ENCODE peak calls at places on chromosomes 5 and 9, in seven cellular contexts. One of them, this sample, is unnamed.

GRCh38 chr9:134888603-134889195 is 8.1 kb downstream of the FCN2 start:
- DNase-seq in fibroblast of pulmonary artery: no peak
- DNase-seq in C1 segment of cervical spinal cord: no peak
- DNase-seq in stomach: peak; percentile 19
- DNase-seq in cardiac muscle cell: no peak
- DNase-seq in GM20000: no peak
- DNase-seq in activated naive CD8-positive, alpha-beta T cell treated with anti-CD3 and anti-CD28 coated beads, Interleukin-2, amount 50 U/mL, for 24 hours: no peak
- DNase-seq in this sample: no peak

GRCh38 chr5:115551415-115551814 is 6.8 kb upstream of the FEM1C start:
- DNase-seq in fibroblast of pulmonary artery: peak; percentile 60
- DNase-seq in C1 segment of cervical spinal cord: no peak
- DNase-seq in stomach: no peak
- DNase-seq in cardiac muscle cell: no peak
- DNase-seq in GM20000: peak; percentile 13
- DNase-seq in activated naive CD8-positive, alpha-beta T cell treated with anti-CD3 and anti-CD28 coated beads, Interleukin-2, amount 50 U/mL, for 24 hours: no peak
- DNase-seq in this sample: no peak

GRCh38 chr5:54073735-54074134 is 236.6 kb downstream of the ARL15 start:
- DNase-seq in fibroblast of pulmonary artery: no peak
- DNase-seq in C1 segment of cervical spinal cord: no peak
- DNase-seq in stomach: no peak
- DNase-seq in cardiac muscle cell: no peak
- DNase-seq in GM20000: no peak
- DNase-seq in activated naive CD8-positive, alpha-beta T cell treated with anti-CD3 and anti-CD28 coated beads, Interleukin-2, amount 50 U/mL, for 24 hours: no peak
- DNase-seq in this sample: no peak

GRCh38 chr5:172335721-172336120 is 52.2 kb upstream of the UBTD2 start:
- DNase-seq in fibroblast of pulmonary artery: no peak
- DNase-seq in C1 segment of cervical spinal cord: no peak
- DNase-seq in stomach: no peak
- DNase-seq in cardiac muscle cell: no peak
- DNase-seq in GM20000: no peak
- DNase-seq in activated naive CD8-positive, alpha-beta T cell treated with anti-CD3 and anti-CD28 coated beads, Interleukin-2, amount 50 U/mL, for 24 hours: no peak
- DNase-seq in this sample: no peak

GRCh38 chr9:69122391-69123141 is 51.5 kb upstream of the TJP2 start:
- DNase-seq in fibroblast of pulmonary artery: peak; percentile 88
- DNase-seq in C1 segment of cervical spinal cord: no peak
- DNase-seq in stomach: peak; percentile 47
- DNase-seq in cardiac muscle cell: peak; percentile 36
- DNase-seq in GM20000: no peak
- DNase-seq in activated naive CD8-positive, alpha-beta T cell treated with anti-CD3 and anti-CD28 coated beads, Interleukin-2, amount 50 U/mL, for 24 hours: no peak
- DNase-seq in this sample: no peak

GRCh38 chr9:126697350-126697749 is 83.6 kb downstream of the LMX1B start:
- DNase-seq in fibroblast of pulmonary artery: no peak
- DNase-seq in C1 segment of cervical spinal cord: no peak
- DNase-seq in stomach: no peak
- DNase-seq in cardiac muscle cell: no peak
- DNase-seq in GM20000: no peak
- DNase-seq in activated naive CD8-positive, alpha-beta T cell treated with anti-CD3 and anti-CD28 coated beads, Interleukin-2, amount 50 U/mL, for 24 hours: no peak
- DNase-seq in this sample: no peak

GRCh38 chr9:14080940-14081621 is 232.9 kb downstream of the NFIB start:
- DNase-seq in fibroblast of pulmonary artery: no peak
- DNase-seq in C1 segment of cervical spinal cord: no peak
- DNase-seq in stomach: no peak
- DNase-seq in cardiac muscle cell: no peak
- DNase-seq in GM20000: no peak
- DNase-seq in activated naive CD8-positive, alpha-beta T cell treated with anti-CD3 and anti-CD28 coated beads, Interleukin-2, amount 50 U/mL, for 24 hours: no peak
- DNase-seq in this sample: no peak

GRCh38 chr5:147876626-147877025 is 1.9 kb upstream of the SCGB3A2 start:
- DNase-seq in fibroblast of pulmonary artery: no peak
- DNase-seq in C1 segment of cervical spinal cord: no peak
- DNase-seq in stomach: no peak
- DNase-seq in cardiac muscle cell: no peak
- DNase-seq in GM20000: no peak
- DNase-seq in activated naive CD8-positive, alpha-beta T cell treated with anti-CD3 and anti-CD28 coated beads, Interleukin-2, amount 50 U/mL, for 24 hours: no peak
- DNase-seq in this sample: no peak

GRCh38 chr5:149708981-149709594 is 21.0 kb upstream of the PPARGC1B start:
- DNase-seq in fibroblast of pulmonary artery: no peak
- DNase-seq in C1 segment of cervical spinal cord: no peak
- DNase-seq in stomach: no peak
- DNase-seq in cardiac muscle cell: no peak
- DNase-seq in GM20000: no peak
- DNase-seq in activated naive CD8-positive, alpha-beta T cell treated with anti-CD3 and anti-CD28 coated beads, Interleukin-2, amount 50 U/mL, for 24 hours: no peak
- DNase-seq in this sample: no peak

GRCh38 chr9:90420211-90420610 is 222.4 kb downstream of the DIRAS2 start:
- DNase-seq in fibroblast of pulmonary artery: no peak
- DNase-seq in C1 segment of cervical spinal cord: no peak
- DNase-seq in stomach: no peak
- DNase-seq in cardiac muscle cell: no peak
- DNase-seq in GM20000: no peak
- DNase-seq in activated naive CD8-positive, alpha-beta T cell treated with anti-CD3 and anti-CD28 coated beads, Interleukin-2, amount 50 U/mL, for 24 hours: no peak
- DNase-seq in this sample: no peak

GRCh38 chr5:28344803-28345433 is 1306.5 kb upstream of the CDH9 start:
- DNase-seq in fibroblast of pulmonary artery: peak; percentile 62
- DNase-seq in C1 segment of cervical spinal cord: no peak
- DNase-seq in stomach: no peak
- DNase-seq in cardiac muscle cell: peak; percentile 78
- DNase-seq in GM20000: peak; percentile 9
- DNase-seq in activated naive CD8-positive, alpha-beta T cell treated with anti-CD3 and anti-CD28 coated beads, Interleukin-2, amount 50 U/mL, for 24 hours: no peak
- DNase-seq in this sample: no peak

GRCh38 chr9:113654605-113655193 is 191.2 kb downstream of the RGS3 start:
- DNase-seq in fibroblast of pulmonary artery: peak; percentile 85
- DNase-seq in C1 segment of cervical spinal cord: no peak
- DNase-seq in stomach: no peak
- DNase-seq in cardiac muscle cell: no peak
- DNase-seq in GM20000: no peak
- DNase-seq in activated naive CD8-positive, alpha-beta T cell treated with anti-CD3 and anti-CD28 coated beads, Interleukin-2, amount 50 U/mL, for 24 hours: no peak
- DNase-seq in this sample: no peak

GRCh38 chr5:167678457-167678856 is 613.0 kb upstream of the WWC1 start:
- DNase-seq in fibroblast of pulmonary artery: peak; percentile 12
- DNase-seq in C1 segment of cervical spinal cord: no peak
- DNase-seq in stomach: no peak
- DNase-seq in cardiac muscle cell: no peak
- DNase-seq in GM20000: no peak
- DNase-seq in activated naive CD8-positive, alpha-beta T cell treated with anti-CD3 and anti-CD28 coated beads, Interleukin-2, amount 50 U/mL, for 24 hours: no peak
- DNase-seq in this sample: no peak

GRCh38 chr5:156815988-156816599 is 34.0 kb upstream of the PPP1R2B start:
- DNase-seq in fibroblast of pulmonary artery: peak; percentile 26
- DNase-seq in C1 segment of cervical spinal cord: no peak
- DNase-seq in stomach: no peak
- DNase-seq in cardiac muscle cell: peak; percentile 36
- DNase-seq in GM20000: peak; percentile 53
- DNase-seq in activated naive CD8-positive, alpha-beta T cell treated with anti-CD3 and anti-CD28 coated beads, Interleukin-2, amount 50 U/mL, for 24 hours: peak; percentile 36
- DNase-seq in this sample: no peak

GRCh38 chr5:57004800-57005199 is 52.9 kb upstream of the MIER3 start:
- DNase-seq in fibroblast of pulmonary artery: no peak
- DNase-seq in C1 segment of cervical spinal cord: no peak
- DNase-seq in stomach: no peak
- DNase-seq in cardiac muscle cell: no peak
- DNase-seq in GM20000: no peak
- DNase-seq in activated naive CD8-positive, alpha-beta T cell treated with anti-CD3 and anti-CD28 coated beads, Interleukin-2, amount 50 U/mL, for 24 hours: no peak
- DNase-seq in this sample: no peak

GRCh38 chr5:111559680-111560079 is 47.3 kb upstream of the STARD4 start:
- DNase-seq in fibroblast of pulmonary artery: no peak
- DNase-seq in C1 segment of cervical spinal cord: no peak
- DNase-seq in stomach: no peak
- DNase-seq in cardiac muscle cell: no peak
- DNase-seq in GM20000: no peak
- DNase-seq in activated naive CD8-positive, alpha-beta T cell treated with anti-CD3 and anti-CD28 coated beads, Interleukin-2, amount 50 U/mL, for 24 hours: no peak
- DNase-seq in this sample: no peak

This sample was measured in mucosa of descending colon.